ENCODE peak calls at places on chromosomes 3 and 15, in six cellular contexts. A, L, P, U, B and I are unnamed samples.

GRCh38 chr15:80856809-80857377 is 77.7 kb downstream of the CEMIP start:
- DNase-seq in A (no peak), L (no peak), P (no peak), U (no peak), B (no peak), I (no peak)

GRCh38 chr3:9690451-9691450 is 12.9 kb upstream of the CPNE9 start:
- DNase-seq in A (no peak), L (no peak), P (no peak), U (no peak), B (no peak), I (no peak)

GRCh38 chr3:136750209-136750921 is 1.8 kb downstream of the STAG1 start:
- DNase-seq in A (no peak), L (no peak), P (no peak), U (peak), B (no peak), I (no peak)

GRCh38 chr3:10395671-10396070 is 74.8 kb upstream of the SEC13 start:
- DNase-seq in A (no peak), L (no peak), P (no peak), U (no peak), B (no peak), I (no peak)

GRCh38 chr3:48039487-48040190 is 23.4 kb upstream of the MAP4 start:
- DNase-seq in A (no peak), L (peak), P (no peak), U (peak), B (peak), I (peak)

GRCh38 chr3:125045965-125046364 is 9.8 kb downstream of the HEG1 start:
- DNase-seq in A (no peak), L (peak), P (no peak), U (peak), B (no peak), I (no peak)

GRCh38 chr15:65587094-65587493 is 23.8 kb downstream of the INTS14 start:
- DNase-seq in A (no peak), L (no peak), P (no peak), U (no peak), B (no peak), I (no peak)

GRCh38 chr3:134487406-134487805 is 1.5 kb downstream of the CEP63 start:
- DNase-seq in A (no peak), L (no peak), P (no peak), U (no peak), B (no peak), I (no peak)

GRCh38 chr3:39325223-39325622 is 4.3 kb upstream of the CCR8 start:
- DNase-seq in A (no peak), L (no peak), P (no peak), U (no peak), B (no peak), I (no peak)

GRCh38 chr15:68586274-68586961 is 7.6 kb downstream of the CORO2B start:
- DNase-seq in A (no peak), L (peak), P (no peak), U (peak), B (no peak), I (no peak)

GRCh38 chr3:172077197-172077734 is 37.9 kb downstream of the FNDC3B start:
- DNase-seq in A (no peak), L (no peak), P (no peak), U (no peak), B (no peak), I (no peak)

GRCh38 chr3:28575748-28576589 is 227.3 kb upstream of the AZI2 start:
- DNase-seq in A (peak), L (no peak), P (no peak), U (peak), B (no peak), I (peak)

GRCh38 chr3:39408493-39409372 is 2.2 kb downstream of the RPSA start:
- DNase-seq in A (no peak), L (no peak), P (no peak), U (no peak), B (no peak), I (no peak)

GRCh38 chr3:33433843-33434242 is 6.4 kb downstream of the UBP1 start:
- DNase-seq in A (no peak), L (peak), P (no peak), U (no peak), B (no peak), I (no peak)

GRCh38 chr3:117788086-117788485 is 1078.5 kb downstream of the TUSC7 start:
- DNase-seq in A (no peak), L (peak), P (no peak), U (peak), B (no peak), I (no peak)

GRCh38 chr3:150035910-150036661 is 65.4 kb upstream of the PFN2 start:
- DNase-seq in A (no peak), L (no peak), P (no peak), U (peak), B (no peak), I (no peak)

GRCh38 chr3:58688563-58688962 is 22.0 kb upstream of the FAM3D start:
- DNase-seq in A (no peak), L (no peak), P (no peak), U (no peak), B (no peak), I (no peak)

GRCh38 chr3:127720161-127720823 is 47.5 kb downstream of the ABTB1 start:
- DNase-seq in A (no peak), L (no peak), P (no peak), U (no peak), B (no peak), I (no peak)

GRCh38 chr3:123993818-123994217 is 1.9 kb upstream of the ROPN1 start:
- DNase-seq in A (no peak), L (no peak), P (no peak), U (no peak), B (no peak), I (no peak)

GRCh38 chr3:30401971-30402370 is 204.4 kb upstream of the TGFBR2 start:
- DNase-seq in A (no peak), L (peak), P (no peak), U (peak), B (peak), I (no peak)

GRCh38 chr3:160641675-160642330 is 35.2 kb upstream of the ARL14 start:
- DNase-seq in A (no peak), L (peak), P (no peak), U (no peak), B (no peak), I (no peak)

GRCh38 chr3:152834354-152835310 is at the start of gene P2RY1:
- DNase-seq in A (peak), L (peak), P (peak), U (peak), B (peak), I (peak)
- H3K23ac ChIP-seq in A (no peak), L (no peak), P (no peak), U (peak), B (no peak), I (peak)

GRCh38 chr3:186137051-186137685 is 28.3 kb upstream of the ETV5 start:
- DNase-seq in A (no peak), L (no peak), P (no peak), U (no peak), B (peak), I (no peak)
- H2AFZ ChIP-seq in A (no peak), L (no peak), P (no peak), U (no peak), B (no peak), I (no peak)

GRCh38 chr3:11580645-11581044 is 63.1 kb downstream of the VGLL4 start:
- DNase-seq in A (no peak), L (peak), P (no peak), U (no peak), B (no peak), I (no peak)

GRCh38 chr3:11574981-11575669 is 68.6 kb downstream of the VGLL4 start:
- DNase-seq in A (no peak), L (no peak), P (no peak), U (no peak), B (no peak), I (no peak)

GRCh38 chr3:11575964-11576363 is 67.8 kb downstream of the VGLL4 start:
- DNase-seq in A (no peak), L (no peak), P (no peak), U (no peak), B (no peak), I (no peak)

GRCh38 chr3:11576453-11576852 is 67.3 kb downstream of the VGLL4 start:
- DNase-seq in A (no peak), L (no peak), P (no peak), U (no peak), B (no peak), I (no peak)

GRCh38 chr3:11578169-11578568 is 65.5 kb downstream of the VGLL4 start:
- DNase-seq in A (no peak), L (no peak), P (no peak), U (no peak), B (no peak), I (no peak)
- H3K23ac ChIP-seq in A (no peak), L (no peak), P (no peak), U (peak), B (peak), I (no peak)

DNA sequence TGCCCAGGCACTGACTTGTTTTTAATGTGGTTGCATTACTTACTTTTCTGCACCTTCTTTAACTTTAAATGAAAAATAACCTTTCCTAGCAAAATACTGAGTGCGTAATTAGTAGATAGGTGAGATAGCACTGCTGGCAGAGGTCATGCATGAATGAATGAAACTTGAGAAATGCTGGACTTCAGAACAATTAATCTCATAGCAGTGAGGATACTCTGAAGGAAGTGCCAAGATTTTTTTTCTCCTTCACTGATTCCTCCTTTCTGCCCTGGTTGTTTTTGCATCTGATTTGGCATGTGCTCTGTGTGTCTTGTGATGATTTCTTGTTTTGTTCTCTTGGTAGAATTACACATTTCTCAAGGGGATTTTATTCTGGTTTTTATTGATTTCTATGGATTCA is 378.9 kb downstream of the PTPRG start:
- DNase-seq in A (no peak), L (no peak), P (no peak), U (no peak), B (no peak), I (no peak)
- H2AFZ ChIP-seq in A (no peak), L (no peak), P (no peak), U (no peak), B (no peak), I (no peak)

DNA sequence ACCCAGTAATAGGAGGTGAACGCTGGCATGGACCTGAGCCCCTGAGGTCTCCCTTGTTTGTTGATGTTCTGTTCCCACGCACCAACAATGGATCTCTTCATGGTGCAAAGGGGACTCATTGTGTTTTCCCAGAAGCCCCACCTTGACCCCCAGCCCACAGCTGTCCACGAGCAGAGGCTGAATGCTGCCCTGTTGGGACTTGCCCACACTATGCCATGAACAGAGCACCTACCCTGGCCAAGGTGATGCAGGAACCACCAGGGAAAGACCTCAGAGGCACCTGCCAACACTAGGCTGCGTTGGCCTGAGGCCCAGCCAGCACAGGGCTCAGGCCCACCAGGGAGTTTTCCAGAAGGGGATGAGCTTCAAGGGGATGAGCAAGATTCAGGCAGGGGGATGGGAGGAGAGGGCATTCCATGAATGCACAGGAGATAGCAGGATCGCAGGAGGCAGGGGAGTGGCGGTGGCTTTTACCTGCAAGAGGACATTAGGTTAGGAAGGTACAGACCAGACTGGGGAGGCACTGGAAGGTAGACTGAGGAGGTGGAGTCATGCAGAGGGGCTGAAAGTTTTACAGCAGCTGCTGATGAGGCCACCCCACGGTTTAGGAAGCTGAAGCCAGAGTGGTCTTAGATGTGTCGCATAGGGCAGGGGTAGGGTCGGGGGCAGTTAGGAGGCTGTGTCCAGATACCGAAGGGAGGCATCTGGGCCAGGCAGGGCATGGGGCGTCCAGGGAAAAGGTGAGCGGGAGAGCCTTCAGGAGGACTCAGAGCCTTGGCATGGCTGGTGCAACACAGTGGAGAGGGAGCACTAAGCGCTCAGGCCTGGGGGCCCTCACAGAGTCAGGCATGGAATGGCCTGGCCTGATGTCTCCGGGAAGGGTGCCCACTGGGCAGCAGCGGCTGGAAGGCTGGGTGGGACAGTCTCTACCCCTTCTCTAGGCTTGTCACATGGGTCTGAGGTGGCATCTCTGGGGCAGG is 4.0 kb upstream of the PHGR1 start:
- DNase-seq in A (no peak), L (no peak), P (no peak), U (no peak), B (no peak), I (no peak)
- H3K23ac ChIP-seq in A (no peak), L (no peak), P (no peak), U (no peak), B (no peak), I (no peak)

GRCh38 chr3:126267976-126268615 is 87.7 kb upstream of the ALDH1L1 start:
- DNase-seq in A (no peak), L (no peak), P (no peak), U (no peak), B (no peak), I (no peak)
- H2AFZ ChIP-seq in A (no peak), L (peak), P (no peak), U (no peak), B (peak), I (peak)

DNA sequence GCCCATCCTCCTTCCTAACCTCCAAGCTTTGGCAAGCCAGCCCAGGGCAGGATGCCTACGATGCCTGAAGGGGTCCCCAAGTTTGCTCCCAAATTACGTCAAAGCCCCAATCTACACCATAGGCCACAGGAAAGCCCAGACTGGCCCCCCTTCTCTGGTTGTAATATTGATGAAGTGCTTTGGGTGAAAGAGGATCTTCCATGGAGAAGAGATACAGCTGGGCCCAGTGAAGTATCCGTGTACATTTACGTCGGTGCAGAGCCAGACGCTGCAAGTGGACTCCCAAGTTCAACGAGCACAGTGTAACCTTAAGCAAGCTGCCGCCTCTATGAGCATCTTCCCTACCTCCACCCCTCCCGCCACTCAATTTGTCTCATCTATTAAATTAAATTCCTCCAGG is 100.1 kb upstream of the TPM1 start:
- DNase-seq in A (no peak), L (no peak), P (no peak), U (no peak), B (no peak), I (no peak)
- H3K23ac ChIP-seq in A (no peak), L (peak), P (no peak), U (no peak), B (no peak), I (no peak)

DNA sequence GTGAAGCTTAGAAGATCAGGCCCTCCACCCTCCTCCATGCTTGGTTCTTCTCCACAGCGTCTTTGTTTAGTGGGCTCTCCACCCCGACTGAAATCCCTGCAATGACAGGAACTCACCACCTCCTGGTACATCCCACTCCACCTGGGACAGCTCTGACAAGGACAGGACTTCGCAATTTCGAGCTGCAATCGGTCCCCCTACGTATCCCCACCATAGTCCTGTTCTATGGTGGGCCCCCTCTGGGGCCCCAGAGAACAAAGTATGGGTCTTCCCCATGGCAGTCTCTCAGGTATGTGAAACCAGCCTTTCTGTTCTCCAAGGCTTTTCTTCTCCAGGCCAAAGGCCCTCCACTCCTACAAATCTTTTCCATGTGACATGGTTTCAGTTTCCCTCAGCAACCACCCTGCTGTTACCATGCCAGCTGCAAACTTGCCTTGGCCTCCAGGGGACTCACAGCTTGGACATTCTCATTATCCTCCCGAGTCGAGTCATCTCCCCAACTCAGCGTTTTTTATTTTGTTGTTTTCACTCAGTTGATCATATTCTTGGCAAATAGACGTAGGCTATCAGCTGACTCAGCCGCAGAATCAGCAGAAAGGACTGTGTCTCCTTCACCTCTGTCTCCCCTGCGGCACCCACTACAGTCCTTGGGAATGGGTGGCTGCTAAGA is 233.3 kb downstream of the OPA1 start:
- DNase-seq in A (no peak), L (peak), P (no peak), U (peak), B (peak), I (no peak)
- H2AFZ ChIP-seq in A (no peak), L (no peak), P (no peak), U (no peak), B (no peak), I (peak)

DNA sequence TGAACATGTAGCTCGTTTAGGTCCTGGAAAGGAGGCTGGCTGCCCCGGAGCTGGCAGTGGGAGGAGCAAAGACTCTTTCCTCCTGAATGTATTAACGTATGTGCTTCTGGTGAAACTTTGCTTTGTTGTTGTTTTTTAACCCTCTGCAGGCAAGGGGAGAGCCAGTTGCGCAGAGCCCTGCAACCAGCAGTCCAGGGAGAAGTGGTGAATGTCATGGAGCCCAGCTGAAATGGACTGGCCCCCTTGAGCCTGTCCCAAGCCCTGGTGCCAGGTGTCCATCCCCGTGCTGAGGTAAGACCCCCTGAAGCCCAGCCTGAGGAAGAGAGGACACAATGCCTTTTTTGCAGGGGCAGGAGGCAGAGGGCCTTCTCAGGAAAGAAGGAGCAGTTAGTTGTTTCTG is 33.3 kb downstream of the ST6GAL1 start:
- DNase-seq in A (peak), L (no peak), P (no peak), U (no peak), B (no peak), I (no peak)
- H3K23ac ChIP-seq in A (no peak), L (no peak), P (no peak), U (peak), B (no peak), I (no peak)